ENCODE peak calls at places on chromosomes 4 and X, in five cellular contexts. One of them, this sample, is unnamed.

GRCh38 chrX:47235691-47236103 is 2.9 kb downstream of the USP11 start:
- DNase-seq in choroid plexus epithelial cell: peak
- DNase-seq in activated naive CD4-positive, alpha-beta T cell treated with anti-CD3 and anti-CD28 coated beads, Interleukin-2, amount 50 U/mL, for 16 hours: no peak
- DNase-seq in tibial nerve: no peak
- DNase-seq in neural crest cell: no peak
- DNase-seq in this sample: no peak

GRCh38 chr4:138835833-138836521 is 179.6 kb upstream of the NOCT start:
- DNase-seq in choroid plexus epithelial cell: peak
- DNase-seq in activated naive CD4-positive, alpha-beta T cell treated with anti-CD3 and anti-CD28 coated beads, Interleukin-2, amount 50 U/mL, for 16 hours: no peak
- DNase-seq in tibial nerve: no peak
- DNase-seq in neural crest cell: no peak
- DNase-seq in this sample: peak

GRCh38 chrX:2690856-2691542 is at the start of gene CD99:
- DNase-seq in choroid plexus epithelial cell: peak
- DNase-seq in activated naive CD4-positive, alpha-beta T cell treated with anti-CD3 and anti-CD28 coated beads, Interleukin-2, amount 50 U/mL, for 16 hours: peak
- DNase-seq in tibial nerve: peak
- DNase-seq in neural crest cell: peak
- DNase-seq in this sample: peak

GRCh38 chrX:145394344-145394743 is 147.0 kb downstream of the SPANXN1 start:
- DNase-seq in choroid plexus epithelial cell: no peak
- DNase-seq in activated naive CD4-positive, alpha-beta T cell treated with anti-CD3 and anti-CD28 coated beads, Interleukin-2, amount 50 U/mL, for 16 hours: no peak
- DNase-seq in tibial nerve: no peak
- DNase-seq in neural crest cell: no peak
- DNase-seq in this sample: no peak

GRCh38 chr4:153153339-153153851 is 50.8 kb upstream of the TRIM2 start:
- DNase-seq in choroid plexus epithelial cell: peak
- DNase-seq in activated naive CD4-positive, alpha-beta T cell treated with anti-CD3 and anti-CD28 coated beads, Interleukin-2, amount 50 U/mL, for 16 hours: peak
- DNase-seq in tibial nerve: no peak
- DNase-seq in neural crest cell: peak
- DNase-seq in this sample: peak

GRCh38 chr4:88017516-88018302 is 10.3 kb downstream of the PKD2 start:
- DNase-seq in choroid plexus epithelial cell: peak
- DNase-seq in activated naive CD4-positive, alpha-beta T cell treated with anti-CD3 and anti-CD28 coated beads, Interleukin-2, amount 50 U/mL, for 16 hours: no peak
- DNase-seq in tibial nerve: no peak
- DNase-seq in neural crest cell: no peak
- DNase-seq in this sample: no peak

GRCh38 chr4:148235809-148236208 is 206.4 kb downstream of the NR3C2 start:
- DNase-seq in choroid plexus epithelial cell: no peak
- DNase-seq in activated naive CD4-positive, alpha-beta T cell treated with anti-CD3 and anti-CD28 coated beads, Interleukin-2, amount 50 U/mL, for 16 hours: no peak
- DNase-seq in tibial nerve: no peak
- DNase-seq in neural crest cell: no peak
- DNase-seq in this sample: no peak

GRCh38 chr4:164485169-164485568 is 268.8 kb upstream of the SMIM31 start:
- DNase-seq in choroid plexus epithelial cell: no peak
- DNase-seq in activated naive CD4-positive, alpha-beta T cell treated with anti-CD3 and anti-CD28 coated beads, Interleukin-2, amount 50 U/mL, for 16 hours: no peak
- DNase-seq in tibial nerve: no peak
- DNase-seq in neural crest cell: no peak
- DNase-seq in this sample: no peak

GRCh38 chr4:73732759-73733431 is 7.5 kb upstream of the CXCL8 start:
- DNase-seq in choroid plexus epithelial cell: no peak
- DNase-seq in activated naive CD4-positive, alpha-beta T cell treated with anti-CD3 and anti-CD28 coated beads, Interleukin-2, amount 50 U/mL, for 16 hours: no peak
- DNase-seq in tibial nerve: no peak
- DNase-seq in neural crest cell: no peak
- DNase-seq in this sample: no peak

GRCh38 chrX:29726811-29727210 is 488.6 kb upstream of the MAGEB2 start:
- DNase-seq in choroid plexus epithelial cell: no peak
- DNase-seq in activated naive CD4-positive, alpha-beta T cell treated with anti-CD3 and anti-CD28 coated beads, Interleukin-2, amount 50 U/mL, for 16 hours: no peak
- DNase-seq in tibial nerve: no peak
- DNase-seq in neural crest cell: no peak
- DNase-seq in this sample: no peak